ENCODE peak calls at places on chromosomes 12 and 14, in four cellular contexts. U, B, H and N are unnamed samples.

GRCh38 chr14:104723651-104724406 is at the start of gene ADSS1:
- DNase-seq in B (no peak), H (peak; percentile 34), U (peak; percentile 63), N (peak; percentile 84)

GRCh38 chr12:43676183-43676813 is 82.3 kb downstream of the PUS7L start:
- DNase-seq in B (no peak), U (no peak), H (no peak), N (peak; percentile 42)

GRCh38 chr14:74756326-74756725 is 6.8 kb upstream of the YLPM1 start:
- DNase-seq in B (no peak), H (no peak), U (no peak), N (peak; percentile 63)

GRCh38 chr12:111442301-111443045 is 36.8 kb downstream of the SH2B3 start:
- DNase-seq in U (no peak), H (no peak), B (no peak), N (no peak)

GRCh38 chr14:95332641-95333040 is 12.9 kb upstream of the CLMN start:
- DNase-seq in U (no peak), B (no peak), H (no peak), N (no peak)

GRCh38 chr12:3185260-3185870 is 108.2 kb downstream of the TSPAN9 start:
- DNase-seq in H (no peak), B (no peak), U (peak; percentile 88), N (no peak)

GRCh38 chr12:78494911-78495310 is 369.7 kb upstream of the SYT1 start:
- DNase-seq in H (no peak), B (no peak), U (peak; percentile 44), N (no peak)

GRCh38 chr12:94873368-94874085 is 130.0 kb downstream of the NDUFA12 start:
- DNase-seq in U (no peak), H (no peak), B (no peak), N (peak; percentile 85)

GRCh38 chr12:130994821-130995375 is 41.2 kb downstream of the ADGRD1 start:
- DNase-seq in H (no peak), U (no peak), B (no peak), N (no peak)

GRCh38 chr12:103880299-103881142 is 39.5 kb upstream of the NT5DC3 start:
- DNase-seq in U (no peak), B (peak; percentile 54), H (no peak), N (no peak)

GRCh38 chr12:47904647-47905312 is at the start of gene VDR:
- DNase-seq in H (peak; percentile 57), B (peak; percentile 72), U (peak; percentile 78), N (peak; percentile 91)

GRCh38 chr12:110073049-110073831 is 24.9 kb upstream of the C12orf76 start:
- DNase-seq in H (no peak), U (no peak), B (peak; percentile 35), N (no peak)

GRCh38 chr14:73759183-73759713 is 45.1 kb upstream of the PNMA1 start:
- DNase-seq in U (peak; percentile 72), H (peak; percentile 39), B (peak; percentile 13), N (peak; percentile 68)

GRCh38 chr12:3014641-3015040 is 55.4 kb downstream of the TEAD4 start:
- DNase-seq in U (no peak), H (no peak), B (no peak), N (no peak)

GRCh38 chr12:115895247-115895646 is 382.2 kb downstream of the MED13L start:
- DNase-seq in H (no peak), U (no peak), B (no peak), N (no peak)

GRCh38 chr14:53553221-53553620 is 400.1 kb upstream of the DDHD1 start:
- DNase-seq in U (no peak), H (no peak), B (no peak), N (no peak)

GRCh38 chr14:52917732-52918131 is 33.1 kb downstream of the FERMT2 start:
- DNase-seq in B (no peak), U (no peak), H (no peak), N (no peak)

GRCh38 chr12:4780624-4781023 is 60.4 kb downstream of the GALNT8 start:
- DNase-seq in H (no peak), B (no peak), U (no peak), N (no peak)

GRCh38 chr14:72513994-72514659 is 379.8 kb downstream of the DPF3 start:
- DNase-seq in B (no peak), H (no peak), U (peak; percentile 59), N (peak; percentile 64)

GRCh38 chr14:49461529-49462401 is 124.4 kb downstream of the RPS29 start:
- DNase-seq in B (peak; percentile 59), U (peak; percentile 75), H (peak; percentile 47), N (peak; percentile 76)

GRCh38 chr12:42589465-42590323 is at the start of gene PRICKLE1:
- DNase-seq in B (no peak), H (no peak), U (peak; percentile 75), N (peak; percentile 81)

GRCh38 chr12:69275471-69275891 is 36.1 kb downstream of the CPSF6 start:
- DNase-seq in H (no peak), U (no peak), B (no peak), N (no peak)

GRCh38 chr12:43722621-43723020 is 36.0 kb downstream of the PUS7L start:
- DNase-seq in H (no peak), B (no peak), U (no peak), N (peak; percentile 60)

GRCh38 chr12:98893601-98894411 is 248.7 kb downstream of the APAF1 start:
- DNase-seq in H (no peak), U (no peak), B (peak; percentile 13), N (peak; percentile 52)

GRCh38 chr12:1488908-1489381 is 105.4 kb downstream of the FBXL14 start:
- DNase-seq in B (no peak), H (no peak), U (no peak), N (peak; percentile 67)

GRCh38 chr12:46556105-46556559 is 183.6 kb upstream of the SLC38A2 start:
- DNase-seq in H (no peak), U (peak; percentile 95), B (no peak), N (no peak)

GRCh38 chr14:54901380-54902142 is 1.1 kb downstream of the GCH1 start:
- DNase-seq in H (no peak), U (no peak), B (no peak), N (peak; percentile 40)

GRCh38 chr14:35114036-35114435 is 7.8 kb downstream of the PPP2R3C start:
- DNase-seq in H (no peak), B (no peak), U (no peak), N (no peak)

GRCh38 chr12:92123780-92124707 is 21.6 kb downstream of the BTG1 start:
- DNase-seq in H (no peak), B (no peak), U (no peak), N (no peak)

GRCh38 chr12:112261559-112261958 is 120.7 kb downstream of the HECTD4 start:
- DNase-seq in B (no peak), H (no peak), U (peak; percentile 5), N (peak; percentile 27)

GRCh38 chr12:642633-643477 is 20.4 kb downstream of the NINJ2 start:
- DNase-seq in B (peak; percentile 43), H (peak; percentile 57), U (peak; percentile 82), N (peak; percentile 82)

GRCh38 chr12:113867258-113867657 is 98.9 kb downstream of the RBM19 start:
- DNase-seq in B (no peak), H (no peak), U (no peak), N (peak; percentile 62)

GRCh38 chr12:32666018-32666417 is 13.1 kb upstream of the DNM1L start:
- DNase-seq in U (no peak), B (no peak), H (no peak), N (no peak)

GRCh38 chr12:132904718-132905328 is 17.4 kb upstream of the CHFR start:
- DNase-seq in H (peak; percentile 85), B (peak; percentile 6), U (no peak), N (peak; percentile 90)

GRCh38 chr12:16076553-16076952 is 165.4 kb downstream of the DERA start:
- DNase-seq in H (no peak), U (peak; percentile 68), B (peak; percentile 36), N (peak; percentile 72)

GRCh38 chr14:102906616-102907302 is 15.7 kb upstream of the AMN start:
- DNase-seq in H (no peak), B (no peak), U (no peak), N (no peak)

GRCh38 chr12:110636516-110636915 is 22.6 kb downstream of the TCTN1 start:
- DNase-seq in B (no peak), U (peak; percentile 63), H (no peak), N (no peak)

GRCh38 chr12:87660987-87661769 is 368.0 kb downstream of the C12orf50 start:
- DNase-seq in H (no peak), U (no peak), B (no peak), N (no peak)

GRCh38 chr12:18703916-18704315 is 33.9 kb downstream of the PLCZ1 start:
- DNase-seq in H (no peak), B (no peak), U (no peak), N (no peak)